ENCODE peak calls at places on chromosomes 13 and 19, in six cellular contexts. One of them, this sample, is unnamed.

GRCh38 chr13:43783820-43784219 is 3.0 kb downstream of the ENOX1 start:
- DNase-seq in endothelial cell of umbilical vein: peak
- DNase-seq in astrocyte of the cerebellum: no peak
- DNase-seq in esophagus squamous epithelium: no peak
- DNase-seq in thyroid gland: no peak
- DNase-seq in AG04450: no peak
- DNase-seq in this sample: no peak

GRCh38 chr19:35054626-35055025 is 13.1 kb downstream of the HPN start:
- DNase-seq in esophagus squamous epithelium: no peak
- DNase-seq in endothelial cell of umbilical vein: no peak
- DNase-seq in astrocyte of the cerebellum: no peak
- DNase-seq in AG04450: no peak
- DNase-seq in thyroid gland: no peak
- DNase-seq in this sample: no peak

GRCh38 chr13:77026255-77026782 is 640 bp downstream of the FBXL3 start:
- DNase-seq in AG04450: no peak
- DNase-seq in esophagus squamous epithelium: peak
- DNase-seq in thyroid gland: peak
- DNase-seq in astrocyte of the cerebellum: no peak
- DNase-seq in endothelial cell of umbilical vein: peak
- DNase-seq in this sample: no peak

GRCh38 chr19:12647047-12647446 is 19.5 kb downstream of the MAN2B1 start:
- DNase-seq in astrocyte of the cerebellum: no peak
- DNase-seq in esophagus squamous epithelium: no peak
- DNase-seq in endothelial cell of umbilical vein: no peak
- DNase-seq in AG04450: no peak
- DNase-seq in thyroid gland: no peak
- DNase-seq in this sample: no peak

GRCh38 chr13:101576452-101576851 is 124.0 kb downstream of the ITGBL1 start:
- DNase-seq in endothelial cell of umbilical vein: no peak
- DNase-seq in esophagus squamous epithelium: no peak
- DNase-seq in AG04450: peak
- DNase-seq in thyroid gland: no peak
- DNase-seq in astrocyte of the cerebellum: peak
- DNase-seq in this sample: no peak

GRCh38 chr13:43293561-43293960 is 270.2 kb downstream of the DNAJC15 start:
- DNase-seq in endothelial cell of umbilical vein: no peak
- DNase-seq in esophagus squamous epithelium: no peak
- DNase-seq in AG04450: no peak
- DNase-seq in astrocyte of the cerebellum: no peak
- DNase-seq in thyroid gland: no peak
- DNase-seq in this sample: no peak

GRCh38 chr13:80881495-80882482 is 540.9 kb upstream of the SPRY2 start:
- DNase-seq in AG04450: no peak
- DNase-seq in esophagus squamous epithelium: no peak
- DNase-seq in endothelial cell of umbilical vein: peak
- DNase-seq in astrocyte of the cerebellum: no peak
- DNase-seq in thyroid gland: no peak
- DNase-seq in this sample: no peak

GRCh38 chr13:113666951-113667701 is at the start of gene GRK1:
- DNase-seq in esophagus squamous epithelium: no peak
- DNase-seq in AG04450: no peak
- DNase-seq in endothelial cell of umbilical vein: no peak
- DNase-seq in thyroid gland: no peak
- DNase-seq in astrocyte of the cerebellum: no peak
- DNase-seq in this sample: no peak

GRCh38 chr13:105994340-105994739 is 541.1 kb downstream of the EFNB2 start:
- DNase-seq in thyroid gland: no peak
- DNase-seq in esophagus squamous epithelium: no peak
- DNase-seq in endothelial cell of umbilical vein: no peak
- DNase-seq in AG04450: no peak
- DNase-seq in astrocyte of the cerebellum: no peak
- DNase-seq in this sample: no peak

GRCh38 chr13:46622918-46623256 is 69.9 kb downstream of the LRCH1 start:
- DNase-seq in esophagus squamous epithelium: no peak
- DNase-seq in endothelial cell of umbilical vein: no peak
- DNase-seq in AG04450: peak
- DNase-seq in astrocyte of the cerebellum: peak
- DNase-seq in thyroid gland: peak
- DNase-seq in this sample: peak

GRCh38 chr19:40190891-40191835 is at the start of gene MAP3K10:
- DNase-seq in astrocyte of the cerebellum: no peak
- DNase-seq in thyroid gland: peak
- DNase-seq in AG04450: no peak
- DNase-seq in esophagus squamous epithelium: peak
- DNase-seq in endothelial cell of umbilical vein: peak
- DNase-seq in this sample: no peak

GRCh38 chr13:50693755-50694154 is 149.7 kb downstream of the DLEU7 start:
- DNase-seq in thyroid gland: peak
- DNase-seq in AG04450: no peak
- DNase-seq in endothelial cell of umbilical vein: no peak
- DNase-seq in esophagus squamous epithelium: no peak
- DNase-seq in astrocyte of the cerebellum: peak
- DNase-seq in this sample: peak

GRCh38 chr19:48108997-48109782 is 1.4 kb downstream of the PLA2G4C start:
- DNase-seq in esophagus squamous epithelium: no peak
- DNase-seq in endothelial cell of umbilical vein: no peak
- DNase-seq in astrocyte of the cerebellum: no peak
- DNase-seq in thyroid gland: no peak
- DNase-seq in AG04450: no peak
- DNase-seq in this sample: no peak

GRCh38 chr19:17751103-17751911 is at the start of gene FCHO1:
- DNase-seq in AG04450: no peak
- DNase-seq in endothelial cell of umbilical vein: no peak
- DNase-seq in thyroid gland: peak
- DNase-seq in esophagus squamous epithelium: peak
- DNase-seq in astrocyte of the cerebellum: no peak
- DNase-seq in this sample: no peak

GRCh38 chr19:16076154-16076957 is at the start of gene TPM4:
- DNase-seq in astrocyte of the cerebellum: peak
- DNase-seq in AG04450: peak
- DNase-seq in thyroid gland: peak
- DNase-seq in endothelial cell of umbilical vein: peak
- DNase-seq in esophagus squamous epithelium: peak
- DNase-seq in this sample: peak

GRCh38 chr19:3986260-3987041 is 1.2 kb upstream of the EEF2 start:
- DNase-seq in endothelial cell of umbilical vein: peak
- DNase-seq in esophagus squamous epithelium: no peak
- DNase-seq in astrocyte of the cerebellum: no peak
- DNase-seq in thyroid gland: peak
- DNase-seq in AG04450: no peak
- DNase-seq in this sample: no peak

GRCh38 chr13:29503041-29503837 is 92.2 kb downstream of the SLC7A1 start:
- DNase-seq in astrocyte of the cerebellum: no peak
- DNase-seq in esophagus squamous epithelium: no peak
- DNase-seq in endothelial cell of umbilical vein: peak
- DNase-seq in AG04450: no peak
- DNase-seq in thyroid gland: no peak
- DNase-seq in this sample: no peak

GRCh38 chr13:37878496-37878895 is 8.9 kb upstream of the TRPC4 start:
- DNase-seq in astrocyte of the cerebellum: no peak
- DNase-seq in endothelial cell of umbilical vein: no peak
- DNase-seq in AG04450: no peak
- DNase-seq in thyroid gland: no peak
- DNase-seq in esophagus squamous epithelium: no peak
- DNase-seq in this sample: peak

GRCh38 chr13:91111476-91112190 is 235.9 kb upstream of the MIR17HG start:
- DNase-seq in esophagus squamous epithelium: no peak
- DNase-seq in AG04450: no peak
- DNase-seq in thyroid gland: peak
- DNase-seq in astrocyte of the cerebellum: no peak
- DNase-seq in endothelial cell of umbilical vein: no peak
- DNase-seq in this sample: no peak

GRCh38 chr13:110518150-110518525 is 43.4 kb downstream of the RAB20 start:
- DNase-seq in astrocyte of the cerebellum: no peak
- DNase-seq in endothelial cell of umbilical vein: no peak
- DNase-seq in thyroid gland: no peak
- DNase-seq in AG04450: no peak
- DNase-seq in esophagus squamous epithelium: no peak
- DNase-seq in this sample: no peak

GRCh38 chr13:38684714-38685113 is 2.2 kb upstream of the FREM2 start:
- DNase-seq in AG04450: no peak
- DNase-seq in endothelial cell of umbilical vein: no peak
- DNase-seq in astrocyte of the cerebellum: no peak
- DNase-seq in esophagus squamous epithelium: no peak
- DNase-seq in thyroid gland: no peak
- DNase-seq in this sample: no peak

GRCh38 chr13:113152894-113153809 is 5.3 kb upstream of the PROZ start:
- DNase-seq in astrocyte of the cerebellum: no peak
- DNase-seq in endothelial cell of umbilical vein: no peak
- DNase-seq in esophagus squamous epithelium: no peak
- DNase-seq in AG04450: no peak
- DNase-seq in thyroid gland: peak
- DNase-seq in this sample: no peak

GRCh38 chr13:29640665-29641064 is 45.2 kb upstream of the SLC7A1 start:
- DNase-seq in thyroid gland: no peak
- DNase-seq in AG04450: no peak
- DNase-seq in esophagus squamous epithelium: no peak
- DNase-seq in astrocyte of the cerebellum: no peak
- DNase-seq in endothelial cell of umbilical vein: peak
- DNase-seq in this sample: no peak

GRCh38 chr19:46697142-46697960 is 19.6 kb downstream of the PRKD2 start:
- DNase-seq in endothelial cell of umbilical vein: peak
- DNase-seq in thyroid gland: peak
- DNase-seq in AG04450: no peak
- DNase-seq in esophagus squamous epithelium: no peak
- DNase-seq in astrocyte of the cerebellum: peak
- DNase-seq in this sample: no peak

GRCh38 chr19:40283414-40284250 is 1.5 kb downstream of the AKT2 start:
- DNase-seq in AG04450: no peak
- DNase-seq in astrocyte of the cerebellum: no peak
- DNase-seq in esophagus squamous epithelium: no peak
- DNase-seq in endothelial cell of umbilical vein: peak
- DNase-seq in thyroid gland: no peak
- DNase-seq in this sample: no peak

GRCh38 chr13:44573790-44574465 is 2.2 kb downstream of the TSC22D1 start:
- DNase-seq in esophagus squamous epithelium: no peak
- DNase-seq in AG04450: no peak
- DNase-seq in astrocyte of the cerebellum: peak
- DNase-seq in endothelial cell of umbilical vein: peak
- DNase-seq in thyroid gland: no peak
- DNase-seq in this sample: no peak

GRCh38 chr13:33968520-33969507 is 150.9 kb downstream of the RFC3 start:
- DNase-seq in thyroid gland: no peak
- DNase-seq in astrocyte of the cerebellum: no peak
- DNase-seq in endothelial cell of umbilical vein: no peak
- DNase-seq in AG04450: no peak
- DNase-seq in esophagus squamous epithelium: no peak
- DNase-seq in this sample: no peak
- H3K4me3 ChIP-seq in thyroid gland: no peak
- H3K4me3 ChIP-seq in astrocyte of the cerebellum: no peak
- H3K4me3 ChIP-seq in endothelial cell of umbilical vein: no peak
- H3K4me3 ChIP-seq in AG04450: no peak
- H3K4me3 ChIP-seq in esophagus squamous epithelium: no peak
- H3K4me3 ChIP-seq in this sample: no peak

DNA sequence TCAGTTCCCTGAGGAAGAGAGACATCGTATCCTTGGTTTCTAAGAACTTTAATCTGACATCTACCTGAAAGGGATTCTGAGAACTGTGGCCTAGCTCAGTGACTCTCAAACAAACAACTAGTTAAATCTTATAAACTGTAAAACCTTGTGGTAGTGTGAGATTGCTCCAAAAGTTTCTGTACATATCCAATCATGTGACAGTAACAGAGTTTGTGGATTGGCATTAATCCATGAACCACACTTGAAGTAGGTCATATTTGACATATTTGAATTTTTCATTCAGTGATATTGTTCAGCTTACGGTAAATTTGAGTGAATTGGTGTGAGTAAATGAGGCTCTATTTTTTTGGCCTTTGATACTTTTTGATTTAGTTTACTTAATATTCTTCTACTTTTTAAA is 15.0 kb downstream of the TDRD3 start:
- DNase-seq in esophagus squamous epithelium: no peak
- DNase-seq in astrocyte of the cerebellum: no peak
- DNase-seq in endothelial cell of umbilical vein: no peak
- DNase-seq in thyroid gland: no peak
- DNase-seq in AG04450: no peak
- DNase-seq in this sample: no peak
- H3K4me3 ChIP-seq in esophagus squamous epithelium: no peak
- H3K4me3 ChIP-seq in astrocyte of the cerebellum: no peak
- H3K4me3 ChIP-seq in endothelial cell of umbilical vein: no peak
- H3K4me3 ChIP-seq in thyroid gland: no peak
- H3K4me3 ChIP-seq in AG04450: no peak
- H3K4me3 ChIP-seq in this sample: no peak

DNA sequence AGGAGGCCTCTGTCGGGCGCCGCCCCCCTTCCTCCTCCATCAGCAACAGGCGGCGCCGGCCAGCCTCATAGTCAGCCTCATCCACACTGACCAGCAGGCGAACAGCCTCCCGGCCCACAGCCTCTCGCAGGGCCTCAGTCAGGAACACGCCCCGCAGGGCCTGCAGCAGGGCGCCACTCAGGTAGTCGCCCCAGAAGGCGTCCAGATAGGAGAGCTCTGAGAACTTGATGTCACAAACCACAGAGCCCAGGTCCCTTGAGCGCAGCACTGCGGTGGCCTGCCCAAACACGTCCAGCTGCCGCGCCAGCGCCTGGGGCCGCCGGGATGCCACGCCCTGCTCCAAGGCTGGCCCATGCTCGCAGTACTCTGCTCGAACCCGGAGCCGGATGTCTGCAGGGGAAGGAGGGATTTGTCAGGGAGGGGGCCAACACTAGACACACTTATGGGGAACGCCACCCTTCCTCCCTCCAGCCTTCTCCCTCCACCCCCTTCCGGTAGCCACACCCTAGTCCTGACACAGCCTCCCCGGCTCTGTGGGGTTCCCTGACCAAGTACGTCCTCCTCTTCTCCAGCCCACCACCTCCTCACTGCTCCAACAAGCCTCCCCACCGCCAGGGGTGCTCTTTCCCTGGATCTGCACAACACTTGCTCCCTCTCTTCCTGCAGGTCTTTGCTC is 17.9 kb downstream of the DEDD2 start:
- DNase-seq in endothelial cell of umbilical vein: no peak
- DNase-seq in esophagus squamous epithelium: no peak
- DNase-seq in AG04450: no peak
- DNase-seq in astrocyte of the cerebellum: no peak
- DNase-seq in thyroid gland: no peak
- DNase-seq in this sample: no peak
- H3K4me3 ChIP-seq in endothelial cell of umbilical vein: no peak
- H3K4me3 ChIP-seq in esophagus squamous epithelium: peak
- H3K4me3 ChIP-seq in AG04450: no peak
- H3K4me3 ChIP-seq in astrocyte of the cerebellum: no peak
- H3K4me3 ChIP-seq in thyroid gland: no peak
- H3K4me3 ChIP-seq in this sample: no peak

DNA sequence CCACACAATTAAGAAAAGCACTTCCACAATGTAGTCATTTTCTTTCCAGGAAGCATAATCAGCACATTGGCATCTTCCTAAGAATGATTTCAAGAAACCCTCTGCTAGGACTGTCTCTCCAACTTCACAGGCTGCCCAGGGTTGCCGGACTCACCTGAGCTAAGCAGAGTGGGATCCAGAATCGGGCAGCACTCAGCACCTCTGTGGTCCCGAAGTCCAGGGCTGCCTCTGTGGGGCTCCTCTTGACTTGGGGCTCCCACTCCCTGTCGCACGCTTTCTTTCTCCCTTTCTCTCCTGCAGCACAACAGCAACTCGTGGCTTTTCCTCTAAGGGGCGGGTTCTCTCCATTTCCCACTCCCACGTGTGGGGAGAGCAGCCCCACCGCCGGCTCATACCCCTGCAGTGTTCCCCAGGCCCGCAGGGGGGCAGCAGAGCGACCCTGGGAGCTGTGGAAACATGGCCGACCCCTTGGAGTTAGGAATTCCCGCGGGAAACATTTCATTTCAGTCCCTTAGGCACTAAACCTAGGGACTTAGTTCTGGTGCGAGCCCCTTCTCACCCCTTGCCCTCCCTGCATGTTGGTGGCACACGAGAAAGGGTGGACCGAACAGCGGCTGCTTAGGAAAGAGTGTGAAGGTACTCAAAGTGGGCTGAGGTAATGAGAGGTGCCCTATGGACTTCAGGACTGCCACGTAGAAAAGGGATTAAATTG is at the start of gene TMEM272:
- DNase-seq in thyroid gland: peak
- DNase-seq in esophagus squamous epithelium: no peak
- DNase-seq in AG04450: no peak
- DNase-seq in endothelial cell of umbilical vein: peak
- DNase-seq in astrocyte of the cerebellum: no peak
- DNase-seq in this sample: no peak
- H3K4me3 ChIP-seq in thyroid gland: no peak
- H3K4me3 ChIP-seq in esophagus squamous epithelium: peak
- H3K4me3 ChIP-seq in AG04450: no peak
- H3K4me3 ChIP-seq in endothelial cell of umbilical vein: no peak
- H3K4me3 ChIP-seq in astrocyte of the cerebellum: no peak
- H3K4me3 ChIP-seq in this sample: no peak

This sample was measured in AG04449.